ENCODE peak calls at places on chromosomes 13 and 19, in six cellular contexts. M, D, E, I, K and J are unnamed samples.

GRCh38 chr13:105598551-105598950 is 936.9 kb downstream of the EFNB2 start:
- DNase-seq in M (peak), I (no peak), K (no peak), D (no peak), E (no peak), J (no peak)

GRCh38 chr19:48120505-48120904 is 9.9 kb upstream of the PLA2G4C start:
- DNase-seq in D (no peak), K (no peak), M (no peak), E (no peak), I (no peak), J (no peak)

GRCh38 chr13:99331881-99332293 is 24.7 kb upstream of the GPR183 start:
- DNase-seq in I (no peak), M (no peak), K (no peak), D (no peak), E (no peak), J (no peak)

GRCh38 chr13:33799950-33800592 is 17.9 kb upstream of the RFC3 start:
- DNase-seq in M (peak), K (no peak), D (no peak), E (no peak), I (no peak), J (no peak)

GRCh38 chr19:46520616-46521015 is 24.9 kb upstream of the PNMA8B start:
- DNase-seq in M (no peak), D (no peak), E (no peak), K (no peak), I (no peak), J (no peak)

GRCh38 chr13:19845758-19846157 is 17.7 kb downstream of the ZMYM5 start:
- DNase-seq in I (no peak), M (peak), E (no peak), D (no peak), K (no peak), J (peak)

GRCh38 chr13:42574011-42574410 is at the start of gene TNFSF11:
- DNase-seq in M (no peak), E (no peak), K (no peak), D (no peak), I (no peak), J (no peak)

GRCh38 chr19:42294471-42295137 is 7.3 kb upstream of the PRR19 start:
- DNase-seq in D (no peak), I (no peak), M (no peak), K (no peak), E (no peak), J (no peak)

GRCh38 chr13:76225815-76226489 is 589.8 kb downstream of the LMO7 start:
- DNase-seq in D (no peak), E (no peak), I (no peak), M (peak), K (no peak), J (no peak)

GRCh38 chr13:50081899-50082425 is 66.7 kb downstream of the KCNRG start:
- DNase-seq in I (peak), D (peak), E (peak), K (peak), M (peak), J (peak)
- TF ChIP-seq POLR2A in I (peak), D (no peak), E (peak), K (no peak), M (peak), J (peak)

GRCh38 chr19:3981373-3981735 is 3.9 kb downstream of the EEF2 start:
- DNase-seq in E (no peak), D (no peak), K (peak), M (no peak), I (no peak), J (no peak)

GRCh38 chr19:3980353-3981251 is 4.7 kb downstream of the EEF2 start:
- DNase-seq in I (no peak), K (peak), E (no peak), M (no peak), D (no peak), J (no peak)

GRCh38 chr19:3978145-3978544 is 7.1 kb downstream of the EEF2 start:
- DNase-seq in D (no peak), K (no peak), E (no peak), M (no peak), I (no peak), J (no peak)

GRCh38 chr19:3979289-3979673 is 6.0 kb downstream of the EEF2 start:
- DNase-seq in K (peak), I (no peak), E (no peak), M (no peak), D (no peak), J (no peak)

DNA sequence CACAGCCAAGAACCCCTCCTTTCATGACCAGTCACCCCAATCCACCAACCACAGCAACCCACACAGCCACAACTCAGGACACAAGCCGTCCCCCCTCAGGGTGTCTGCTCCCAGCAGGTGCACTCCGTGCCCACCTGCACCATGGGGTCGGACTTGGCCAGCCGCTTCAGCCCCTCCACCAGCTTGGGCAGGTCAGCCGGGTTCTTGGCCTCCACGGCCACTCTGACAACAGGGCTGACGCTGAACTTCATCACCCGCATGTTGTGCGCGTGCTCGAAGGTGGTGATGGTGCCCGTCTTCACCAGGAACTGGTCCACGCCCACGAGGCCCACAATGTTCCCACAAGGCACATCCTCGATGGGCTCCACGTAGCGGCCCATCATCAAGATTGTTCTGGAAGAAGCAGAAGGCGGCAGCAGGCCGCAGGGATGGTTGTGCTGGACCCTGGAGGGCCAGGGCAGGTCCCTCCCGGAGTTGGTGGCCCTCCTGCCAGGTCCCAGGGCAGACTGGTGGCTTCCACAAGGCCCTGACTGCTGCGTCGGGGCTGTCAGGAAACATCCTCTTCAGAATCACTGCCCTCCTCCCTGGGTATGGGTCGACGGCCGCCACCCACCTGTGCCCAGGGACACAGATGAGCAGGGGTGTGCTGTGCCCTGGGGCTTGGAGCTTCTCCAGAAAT is 5.5 kb downstream of the EEF2 start:
- DNase-seq in M (no peak), E (no peak), I (no peak), K (peak), D (no peak), J (no peak)
- TF ChIP-seq POLR2A in M (no peak), E (no peak), I (no peak), K (no peak), D (no peak), J (no peak)

GRCh38 chr19:34676697-34677385 is at the start of gene SCGB2B2:
- DNase-seq in I (no peak), D (no peak), E (no peak), M (no peak), K (no peak), J (no peak)

GRCh38 chr19:34678421-34678820 is 943 bp downstream of the ZNF302 start:
- DNase-seq in E (no peak), M (no peak), K (no peak), I (no peak), D (no peak), J (no peak)

GRCh38 chr19:34675919-34676318 is 1.0 kb downstream of the SCGB2B2 start:
- DNase-seq in I (no peak), M (no peak), K (no peak), E (no peak), D (no peak), J (no peak)

GRCh38 chr19:34678085-34678412 is 571 bp downstream of the ZNF302 start:
- DNase-seq in E (no peak), M (no peak), K (no peak), I (no peak), D (no peak), J (no peak)

GRCh38 chr19:34677386-34678084 is at the start of gene ZNF302:
- DNase-seq in E (peak), K (peak), M (peak), I (peak), D (peak), J (peak)
- TF ChIP-seq POLR2A in E (peak), K (peak), M (peak), I (peak), D (no peak), J (peak)

GRCh38 chr19:1089891-1090290 is 5.3 kb downstream of the POLR2E start:
- DNase-seq in D (no peak), I (no peak), M (no peak), E (no peak), K (no peak), J (no peak)
- TF ChIP-seq POLR2A in D (no peak), I (no peak), M (no peak), E (no peak), K (no peak), J (no peak)

GRCh38 chr19:13118424-13119193 is 545 bp downstream of the NACC1 start:
- DNase-seq in M (peak), I (peak), D (peak), K (no peak), E (no peak), J (no peak)

GRCh38 chr19:13119654-13120053 is 1.6 kb downstream of the NACC1 start:
- DNase-seq in D (no peak), E (no peak), K (no peak), M (no peak), I (no peak), J (no peak)

GRCh38 chr19:13116282-13117175 is at the start of gene TRMT1:
- DNase-seq in D (peak), I (peak), E (peak), K (peak), M (peak), J (peak)

GRCh38 chr19:13117176-13117771 is 734 bp upstream of the TRMT1 start:
- DNase-seq in M (no peak), E (no peak), D (no peak), I (no peak), K (no peak), J (no peak)

DNA sequence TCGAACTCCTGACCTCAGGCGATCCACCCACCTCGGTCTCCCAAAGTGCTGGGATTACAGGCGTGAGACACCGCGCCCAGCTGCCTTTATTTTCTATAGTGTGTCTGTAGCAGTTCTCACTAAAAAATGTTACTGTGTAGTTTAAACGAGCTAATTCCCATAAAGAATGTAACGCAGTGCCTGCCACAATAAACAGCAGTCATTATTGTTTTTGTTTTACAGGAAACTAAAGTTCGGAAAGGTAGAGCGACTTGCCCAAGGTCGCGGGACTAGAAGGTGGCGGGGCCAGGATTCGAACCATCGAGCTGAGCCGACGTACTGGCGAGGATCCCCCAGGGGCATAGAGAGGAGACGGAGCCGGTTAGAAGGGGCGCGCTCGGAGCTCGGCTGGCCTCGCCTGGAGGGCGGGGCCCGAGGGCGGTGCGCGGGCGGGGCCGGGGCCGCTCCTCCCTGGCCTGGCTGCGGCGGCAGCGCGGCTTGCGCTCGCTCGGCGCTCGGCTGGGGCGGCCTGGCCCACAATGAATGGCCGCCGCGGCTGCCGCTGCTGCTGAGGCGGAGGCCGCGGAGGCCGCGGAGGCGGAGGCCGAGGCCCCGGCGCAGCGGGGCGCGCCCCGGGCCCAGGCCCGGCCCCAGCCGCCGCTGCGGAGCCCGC is at the start of gene NACC1:
- DNase-seq in K (peak), E (peak), D (peak), M (peak), I (peak), J (peak)
- TF ChIP-seq POLR2A in K (no peak), E (no peak), D (no peak), M (no peak), I (no peak), J (peak)

GRCh38 chr19:18833141-18833476 is 1.4 kb downstream of the UPF1 start:
- DNase-seq in M (no peak), D (no peak), E (no peak), K (no peak), I (no peak), J (no peak)
- TF ChIP-seq POLR2A in M (no peak), D (no peak), E (no peak), K (no peak), I (no peak), J (no peak)

DNA sequence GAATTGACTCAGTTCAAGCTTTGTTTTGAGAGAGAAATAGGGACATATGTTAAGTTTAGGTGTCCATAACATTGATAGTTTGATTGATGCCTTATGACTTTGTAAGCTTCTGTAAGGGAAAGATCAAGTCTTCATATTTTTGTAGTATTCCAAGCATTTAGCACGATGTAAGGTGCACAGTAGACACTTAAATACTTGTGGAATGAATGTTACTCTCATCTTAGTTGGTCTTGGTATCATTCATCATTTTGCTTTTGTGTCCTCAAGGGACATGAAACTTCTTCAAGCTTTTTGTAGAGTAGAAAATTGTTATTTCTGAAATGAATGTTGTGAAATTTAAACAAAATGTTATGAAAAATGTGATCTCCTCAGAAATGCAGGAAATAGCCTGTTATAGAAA is 10.1 kb downstream of the TDRD3 start:
- DNase-seq in K (no peak), D (no peak), I (no peak), M (no peak), E (no peak), J (no peak)
- TF ChIP-seq POLR2A in K (no peak), D (no peak), I (no peak), M (no peak), E (no peak), J (no peak)